ENCODE peak calls at places on chromosomes 3 and 15, in four cellular contexts. One of them, this sample, is unnamed.

GRCh38 chr15:50890751-50891150 is 17.7 kb upstream of the AP4E1 start:
- DNase-seq in K562: no peak
- DNase-seq in GM12878: no peak
- DNase-seq in HepG2: no peak
- DNase-seq in this sample: no peak

GRCh38 chr3:149969110-149969944 is 1.4 kb downstream of the PFN2 start:
- DNase-seq in K562: peak
- DNase-seq in GM12878: no peak
- DNase-seq in HepG2: peak
- DNase-seq in this sample: peak

GRCh38 chr3:123696796-123697195 is 111.9 kb upstream of the HACD2 start:
- DNase-seq in K562: no peak
- DNase-seq in GM12878: no peak
- DNase-seq in HepG2: no peak
- DNase-seq in this sample: no peak

GRCh38 chr15:99114511-99115299 is 9.8 kb downstream of the SYNM start:
- DNase-seq in K562: no peak
- DNase-seq in GM12878: no peak
- DNase-seq in HepG2: no peak
- DNase-seq in this sample: no peak

GRCh38 chr3:157467165-157467564 is 30.5 kb downstream of the PTX3 start:
- DNase-seq in K562: no peak
- DNase-seq in GM12878: no peak
- DNase-seq in HepG2: no peak
- DNase-seq in this sample: no peak

GRCh38 chr3:188315563-188315962 is 161.6 kb downstream of the LPP start:
- DNase-seq in K562: no peak
- DNase-seq in GM12878: no peak
- DNase-seq in HepG2: no peak
- DNase-seq in this sample: no peak

GRCh38 chr15:82986442-82986780 is 401 bp downstream of the RAMAC start:
- DNase-seq in K562: no peak
- DNase-seq in GM12878: peak
- DNase-seq in HepG2: no peak
- DNase-seq in this sample: peak

GRCh38 chr3:47022540-47023161 is 43.2 kb downstream of the NBEAL2 start:
- DNase-seq in K562: no peak
- DNase-seq in GM12878: no peak
- DNase-seq in HepG2: no peak
- DNase-seq in this sample: no peak

GRCh38 chr3:184645304-184645703 is 66.6 kb downstream of the MAGEF1 start:
- DNase-seq in K562: no peak
- DNase-seq in GM12878: no peak
- DNase-seq in HepG2: peak
- DNase-seq in this sample: no peak

GRCh38 chr3:108780235-108780634 is 23.0 kb upstream of the RETNLB start:
- DNase-seq in K562: no peak
- DNase-seq in GM12878: no peak
- DNase-seq in HepG2: no peak
- DNase-seq in this sample: no peak

GRCh38 chr3:184805351-184806038 is 6.5 kb upstream of the VPS8 start:
- DNase-seq in K562: peak
- DNase-seq in GM12878: no peak
- DNase-seq in HepG2: peak
- DNase-seq in this sample: no peak

GRCh38 chr3:37593796-37594195 is 267.9 kb upstream of the CTDSPL start:
- DNase-seq in K562: no peak
- DNase-seq in GM12878: no peak
- DNase-seq in HepG2: no peak
- DNase-seq in this sample: no peak

GRCh38 chr15:73852507-73852906 is 20.9 kb upstream of the TBC1D21 start:
- DNase-seq in K562: no peak
- DNase-seq in GM12878: no peak
- DNase-seq in HepG2: no peak
- DNase-seq in this sample: no peak

GRCh38 chr3:53074366-53074696 is 28.5 kb upstream of the SFMBT1 start:
- DNase-seq in K562: no peak
- DNase-seq in GM12878: no peak
- DNase-seq in HepG2: no peak
- DNase-seq in this sample: no peak

GRCh38 chr3:66823010-66823399 is 175.1 kb upstream of the KBTBD8 start:
- DNase-seq in K562: no peak
- DNase-seq in GM12878: no peak
- DNase-seq in HepG2: peak
- DNase-seq in this sample: no peak

GRCh38 chr3:109930592-109930991 is 593.2 kb upstream of the DPPA4 start:
- DNase-seq in K562: no peak
- DNase-seq in GM12878: no peak
- DNase-seq in HepG2: no peak
- DNase-seq in this sample: no peak

GRCh38 chr3:172103724-172104123 is 64.3 kb downstream of the FNDC3B start:
- DNase-seq in K562: no peak
- DNase-seq in GM12878: no peak
- DNase-seq in HepG2: no peak
- DNase-seq in this sample: no peak

GRCh38 chr3:122245513-122246174 is 62.2 kb downstream of the CASR start:
- DNase-seq in K562: peak
- DNase-seq in GM12878: no peak
- DNase-seq in HepG2: no peak
- DNase-seq in this sample: no peak

GRCh38 chr3:140292684-140293083 is 357.7 kb downstream of the CLSTN2 start:
- DNase-seq in K562: no peak
- DNase-seq in GM12878: no peak
- DNase-seq in HepG2: no peak
- DNase-seq in this sample: no peak

GRCh38 chr3:100992086-100993033 is 861 bp downstream of the ABI3BP start:
- DNase-seq in K562: no peak
- DNase-seq in GM12878: no peak
- DNase-seq in HepG2: no peak
- DNase-seq in this sample: peak

GRCh38 chr3:71796268-71796667 is 11.3 kb upstream of the PROK2 start:
- DNase-seq in K562: no peak
- DNase-seq in GM12878: no peak
- DNase-seq in HepG2: no peak
- DNase-seq in this sample: no peak

GRCh38 chr15:34583399-34584320 is at the start of gene GOLGA8B:
- DNase-seq in K562: peak
- DNase-seq in GM12878: no peak
- DNase-seq in HepG2: peak
- DNase-seq in this sample: peak

GRCh38 chr15:70837476-70837875 is 16.5 kb downstream of the LARP6 start:
- DNase-seq in K562: no peak
- DNase-seq in GM12878: no peak
- DNase-seq in HepG2: no peak
- DNase-seq in this sample: no peak

GRCh38 chr3:52175416-52176187 is 21.4 kb upstream of the POC1A start:
- DNase-seq in K562: peak
- DNase-seq in GM12878: no peak
- DNase-seq in HepG2: no peak
- DNase-seq in this sample: no peak

GRCh38 chr15:57321973-57322601 is 54.2 kb upstream of the CGNL1 start:
- DNase-seq in K562: peak
- DNase-seq in GM12878: no peak
- DNase-seq in HepG2: no peak
- DNase-seq in this sample: no peak

GRCh38 chr15:58423205-58423604 is 8.6 kb upstream of the LIPC start:
- DNase-seq in K562: no peak
- DNase-seq in GM12878: no peak
- DNase-seq in HepG2: no peak
- DNase-seq in this sample: no peak

GRCh38 chr15:51483985-51484384 is 138.6 kb downstream of the DMXL2 start:
- DNase-seq in K562: no peak
- DNase-seq in GM12878: no peak
- DNase-seq in HepG2: no peak
- DNase-seq in this sample: no peak

GRCh38 chr3:16203671-16204629 is 29.5 kb downstream of the GALNT15 start:
- DNase-seq in K562: no peak
- DNase-seq in GM12878: no peak
- DNase-seq in HepG2: no peak
- DNase-seq in this sample: no peak

GRCh38 chr3:49173792-49174170 is 2.4 kb downstream of the KLHDC8B start:
- DNase-seq in K562: peak
- DNase-seq in GM12878: no peak
- DNase-seq in HepG2: no peak
- DNase-seq in this sample: no peak

GRCh38 chr3:133955892-133956291 is 60.2 kb upstream of the RAB6B start:
- DNase-seq in K562: no peak
- DNase-seq in GM12878: no peak
- DNase-seq in HepG2: no peak
- DNase-seq in this sample: no peak
- TF ChIP-seq FOXK2 in K562: no peak
- TF ChIP-seq FOXK2 in GM12878: no peak
- TF ChIP-seq FOXK2 in HepG2: no peak
- TF ChIP-seq FOXK2 in this sample: no peak

GRCh38 chr3:59456852-59457485 is 407.1 kb upstream of the CFAP20DC start:
- DNase-seq in K562: no peak
- DNase-seq in GM12878: peak
- DNase-seq in HepG2: no peak
- DNase-seq in this sample: no peak

GRCh38 chr3:59451041-59451763 is 401.4 kb upstream of the CFAP20DC start:
- DNase-seq in K562: no peak
- DNase-seq in GM12878: peak
- DNase-seq in HepG2: no peak
- DNase-seq in this sample: no peak

GRCh38 chr3:59446775-59447465 is 397.1 kb upstream of the CFAP20DC start:
- DNase-seq in K562: no peak
- DNase-seq in GM12878: no peak
- DNase-seq in HepG2: no peak
- DNase-seq in this sample: no peak

DNA sequence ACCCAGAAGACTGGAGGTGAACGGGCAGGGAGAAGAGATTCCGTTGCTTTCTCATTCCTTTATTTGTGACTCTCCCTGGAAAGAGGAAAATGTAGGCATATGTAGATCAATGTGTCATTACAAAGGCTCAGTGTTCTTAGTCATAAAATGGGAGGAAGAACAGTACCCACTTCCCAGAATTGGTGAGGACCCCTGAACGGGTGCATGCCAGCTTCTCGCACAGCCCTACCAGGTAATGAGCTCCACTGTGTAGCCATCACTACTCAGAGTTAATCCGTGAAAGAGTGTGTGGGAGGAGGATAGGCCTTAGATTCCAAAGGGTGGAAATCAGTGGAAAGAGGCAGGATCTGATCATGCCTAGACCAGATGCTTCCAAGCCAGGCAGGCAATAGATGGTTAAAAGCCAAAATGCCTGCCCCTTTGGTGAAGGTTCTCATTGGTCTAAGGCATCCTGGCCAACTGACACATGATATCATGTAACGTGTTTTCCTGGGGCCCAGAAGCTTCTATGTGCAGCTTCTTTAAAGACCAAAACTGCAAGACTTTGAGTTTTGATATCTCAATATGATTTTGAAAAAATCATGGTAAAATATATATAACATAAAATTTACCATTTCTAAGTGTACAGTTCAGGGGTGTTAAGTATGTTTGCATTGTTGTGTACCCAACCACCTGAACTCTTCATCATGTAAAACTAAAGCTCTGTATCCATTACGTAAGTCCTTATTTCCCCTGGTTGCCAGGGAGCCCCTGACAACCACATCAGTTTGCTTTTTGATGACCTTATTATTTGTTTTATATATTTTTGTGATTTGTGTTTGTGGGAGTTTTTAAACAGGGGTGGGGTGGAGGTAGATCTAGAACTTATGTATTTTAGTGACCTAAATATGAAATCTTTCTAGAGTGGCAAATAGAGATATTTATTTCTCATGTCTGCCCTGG is 402.2 kb upstream of the CFAP20DC start:
- DNase-seq in K562: no peak
- DNase-seq in GM12878: no peak
- DNase-seq in HepG2: no peak
- DNase-seq in this sample: no peak
- TF ChIP-seq FOXM1 in K562: no peak
- TF ChIP-seq FOXM1 in GM12878: no peak
- TF ChIP-seq FOXM1 in HepG2: no peak
- TF ChIP-seq FOXM1 in this sample: no peak

DNA sequence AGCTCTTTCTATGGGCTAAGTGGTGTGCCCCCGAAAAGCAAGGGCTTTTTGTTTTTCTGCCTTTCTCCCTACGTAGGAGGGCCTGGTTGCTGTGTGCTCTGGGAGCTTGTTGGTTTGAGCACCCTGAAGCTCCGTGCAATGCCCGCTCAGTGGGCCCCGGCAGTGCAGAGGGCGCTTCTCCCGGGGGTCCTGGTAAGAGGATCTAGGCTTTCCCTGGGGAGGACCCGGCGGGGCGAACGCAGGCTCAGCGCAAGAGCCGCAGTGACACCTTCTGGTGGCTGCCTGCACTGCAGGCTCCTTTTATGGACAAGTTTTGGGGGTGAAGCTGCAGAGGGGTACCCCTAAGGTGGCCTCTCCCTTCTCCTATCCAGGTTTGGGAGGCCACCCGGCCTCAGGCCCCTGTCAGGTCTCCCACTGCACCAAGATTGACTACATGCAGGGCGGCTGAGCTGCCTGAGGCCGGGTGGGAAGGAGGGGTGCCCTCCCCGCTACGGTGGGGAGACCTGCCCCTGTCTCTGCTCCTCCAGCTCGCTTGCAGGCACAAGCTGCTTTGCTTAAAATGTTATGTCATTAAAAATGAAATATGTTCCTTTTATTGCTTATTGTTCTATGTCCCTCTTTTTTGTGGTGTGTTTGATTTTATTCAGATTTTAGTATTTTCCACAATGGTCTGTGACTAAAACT is 387.9 kb downstream of the GABRG3 start:
- DNase-seq in K562: peak
- DNase-seq in GM12878: no peak
- DNase-seq in HepG2: peak
- DNase-seq in this sample: peak
- TF ChIP-seq TARDBP in K562: no peak
- TF ChIP-seq TARDBP in GM12878: no peak
- TF ChIP-seq TARDBP in HepG2: no peak
- TF ChIP-seq TARDBP in this sample: no peak

GRCh38 chr15:69820819-69821218 is 276.9 kb downstream of the TLE3 start:
- DNase-seq in K562: no peak
- DNase-seq in GM12878: no peak
- DNase-seq in HepG2: no peak
- DNase-seq in this sample: no peak
- TF ChIP-seq FOXK2 in K562: no peak
- TF ChIP-seq FOXK2 in GM12878: no peak
- TF ChIP-seq FOXK2 in HepG2: no peak
- TF ChIP-seq FOXK2 in this sample: no peak

DNA sequence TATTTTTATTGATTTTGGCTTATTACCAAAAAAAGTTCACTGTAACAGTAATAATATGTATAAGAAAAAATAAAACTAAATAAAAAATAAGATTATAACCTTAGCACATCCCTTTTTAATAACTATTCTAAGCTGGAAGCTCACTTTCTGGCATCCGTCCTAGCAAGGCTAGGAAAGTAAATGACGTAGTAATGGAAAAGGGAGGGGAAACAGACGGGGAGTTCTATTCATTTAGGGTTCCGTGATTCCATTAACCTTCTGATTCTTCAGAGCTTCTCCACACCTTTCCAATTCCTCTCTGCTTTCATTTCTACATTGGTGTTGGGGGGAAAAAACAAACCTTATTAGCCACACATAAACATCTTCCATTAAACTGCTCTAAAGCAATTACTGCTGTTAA is 156.6 kb downstream of the FGF12 start:
- DNase-seq in K562: no peak
- DNase-seq in GM12878: no peak
- DNase-seq in HepG2: no peak
- DNase-seq in this sample: peak
- TF ChIP-seq FOXM1 in K562: no peak
- TF ChIP-seq FOXM1 in GM12878: no peak
- TF ChIP-seq FOXM1 in HepG2: no peak
- TF ChIP-seq FOXM1 in this sample: no peak